ENCODE peak calls at places on chromosomes 4 and X, in four cellular contexts. One of them, this sample, is unnamed.

GRCh38 chr4:1171306-1172227 is 816 bp downstream of the SPON2 start:
- DNase-seq in cerebellum: peak; percentile 83
- DNase-seq in IMR-90: no peak
- DNase-seq in fibroblast of the aortic adventitia: no peak
- DNase-seq in this sample: no peak

GRCh38 chrX:10633722-10634121 is 13.3 kb upstream of the MID1 start:
- DNase-seq in cerebellum: no peak
- DNase-seq in IMR-90: peak; percentile 95
- DNase-seq in fibroblast of the aortic adventitia: peak; percentile 84
- DNase-seq in this sample: peak; percentile 86

GRCh38 chr4:99615210-99615834 is 40.7 kb downstream of the MTTP start:
- DNase-seq in cerebellum: no peak
- DNase-seq in IMR-90: no peak
- DNase-seq in fibroblast of the aortic adventitia: no peak
- DNase-seq in this sample: no peak

GRCh38 chr4:8245879-8246833 is 23.4 kb upstream of the HTRA3 start:
- DNase-seq in cerebellum: no peak
- DNase-seq in IMR-90: no peak
- DNase-seq in fibroblast of the aortic adventitia: no peak
- DNase-seq in this sample: no peak

GRCh38 chr4:85515701-85516100 is 40.8 kb downstream of the ARHGAP24 start:
- DNase-seq in cerebellum: no peak
- DNase-seq in IMR-90: no peak
- DNase-seq in fibroblast of the aortic adventitia: no peak
- DNase-seq in this sample: no peak

GRCh38 chrX:111823703-111824102 is 52.3 kb upstream of the TRPC5OS start:
- DNase-seq in cerebellum: no peak
- DNase-seq in IMR-90: no peak
- DNase-seq in fibroblast of the aortic adventitia: no peak
- DNase-seq in this sample: no peak

GRCh38 chr4:159014896-159015295 is 88.0 kb upstream of the RAPGEF2 start:
- DNase-seq in cerebellum: no peak
- DNase-seq in IMR-90: no peak
- DNase-seq in fibroblast of the aortic adventitia: no peak
- DNase-seq in this sample: no peak

GRCh38 chr4:147368948-147369347 is 111.9 kb upstream of the EDNRA start:
- DNase-seq in cerebellum: no peak
- DNase-seq in IMR-90: peak; percentile 66
- DNase-seq in fibroblast of the aortic adventitia: peak; percentile 20
- DNase-seq in this sample: no peak

GRCh38 chrX:8913665-8914409 is 112.7 kb upstream of the FAM9A start:
- DNase-seq in cerebellum: peak; percentile 7
- DNase-seq in IMR-90: peak; percentile 47
- DNase-seq in fibroblast of the aortic adventitia: peak; percentile 66
- DNase-seq in this sample: peak; percentile 87

GRCh38 chrX:53133400-53133799 is 39.5 kb downstream of the KANTR start:
- DNase-seq in cerebellum: no peak
- DNase-seq in IMR-90: no peak
- DNase-seq in fibroblast of the aortic adventitia: no peak
- DNase-seq in this sample: no peak

GRCh38 chr4:5371415-5372190 is 320.3 kb downstream of the STK32B start:
- DNase-seq in cerebellum: peak; percentile 40
- DNase-seq in IMR-90: peak; percentile 80
- DNase-seq in fibroblast of the aortic adventitia: no peak
- DNase-seq in this sample: no peak

GRCh38 chrX:129744881-129745321 is 6.1 kb downstream of the XPNPEP2 start:
- DNase-seq in cerebellum: no peak
- DNase-seq in IMR-90: no peak
- DNase-seq in fibroblast of the aortic adventitia: no peak
- DNase-seq in this sample: no peak

GRCh38 chr4:76585897-76586360 is 150.9 kb downstream of the SHROOM3 start:
- DNase-seq in cerebellum: peak; percentile 89
- DNase-seq in IMR-90: no peak
- DNase-seq in fibroblast of the aortic adventitia: no peak
- DNase-seq in this sample: peak; percentile 52

GRCh38 chrX:17537652-17538301 is 162.8 kb downstream of the NHS start:
- DNase-seq in cerebellum: no peak
- DNase-seq in IMR-90: no peak
- DNase-seq in fibroblast of the aortic adventitia: no peak
- DNase-seq in this sample: no peak

GRCh38 chr4:2981256-2981804 is 18.0 kb downstream of the GRK4 start:
- DNase-seq in cerebellum: no peak
- DNase-seq in IMR-90: no peak
- DNase-seq in fibroblast of the aortic adventitia: no peak
- DNase-seq in this sample: no peak

GRCh38 chrX:54386314-54386713 is 28.5 kb upstream of the WNK3 start:
- DNase-seq in cerebellum: no peak
- DNase-seq in IMR-90: peak; percentile 25
- DNase-seq in fibroblast of the aortic adventitia: no peak
- DNase-seq in this sample: peak; percentile 7

GRCh38 chrX:1394731-1395501 is 3.0 kb upstream of the SLC25A6 start:
- DNase-seq in cerebellum: no peak
- DNase-seq in IMR-90: no peak
- DNase-seq in fibroblast of the aortic adventitia: peak; percentile 36
- DNase-seq in this sample: no peak

GRCh38 chrX:119690921-119691716 is 1.8 kb downstream of the SEPTIN6 start:
- DNase-seq in cerebellum: no peak
- DNase-seq in IMR-90: peak; percentile 51
- DNase-seq in fibroblast of the aortic adventitia: peak; percentile 42
- DNase-seq in this sample: peak; percentile 88

GRCh38 chr4:76641758-76642157 is 206.7 kb downstream of the SHROOM3 start:
- DNase-seq in cerebellum: no peak
- DNase-seq in IMR-90: no peak
- DNase-seq in fibroblast of the aortic adventitia: no peak
- DNase-seq in this sample: no peak

GRCh38 chrX:7996414-7996813 is 69.2 kb upstream of the PNPLA4 start:
- DNase-seq in cerebellum: peak; percentile 19
- DNase-seq in IMR-90: peak; percentile 40
- DNase-seq in fibroblast of the aortic adventitia: peak; percentile 21
- DNase-seq in this sample: peak; percentile 20

GRCh38 chr4:37970702-37971101 is 10.5 kb downstream of the PTTG2 start:
- DNase-seq in cerebellum: no peak
- DNase-seq in IMR-90: peak; percentile 33
- DNase-seq in fibroblast of the aortic adventitia: peak; percentile 43
- DNase-seq in this sample: peak; percentile 43

GRCh38 chr4:80079255-80079923 is 6.4 kb upstream of the ANTXR2 start:
- DNase-seq in cerebellum: no peak
- DNase-seq in IMR-90: no peak
- DNase-seq in fibroblast of the aortic adventitia: no peak
- DNase-seq in this sample: no peak

GRCh38 chr4:154779362-154779947 is 1.6 kb upstream of the RBM46 start:
- DNase-seq in cerebellum: no peak
- DNase-seq in IMR-90: peak; percentile 39
- DNase-seq in fibroblast of the aortic adventitia: peak; percentile 73
- DNase-seq in this sample: peak; percentile 42

GRCh38 chrX:12741416-12741815 is 49.8 kb upstream of the PRPS2 start:
- DNase-seq in cerebellum: no peak
- DNase-seq in IMR-90: no peak
- DNase-seq in fibroblast of the aortic adventitia: no peak
- DNase-seq in this sample: no peak

GRCh38 chr4:4182835-4183568 is 43.7 kb downstream of the OTOP1 start:
- DNase-seq in cerebellum: no peak
- DNase-seq in IMR-90: no peak
- DNase-seq in fibroblast of the aortic adventitia: peak; percentile 4
- DNase-seq in this sample: peak; percentile 1

GRCh38 chr4:23382880-23383279 is 507.0 kb downstream of the PPARGC1A start:
- DNase-seq in cerebellum: no peak
- DNase-seq in IMR-90: peak; percentile 43
- DNase-seq in fibroblast of the aortic adventitia: no peak
- DNase-seq in this sample: peak; percentile 20

GRCh38 chr4:183437452-183437851 is 7.0 kb upstream of the CDKN2AIP start:
- DNase-seq in cerebellum: no peak
- DNase-seq in IMR-90: no peak
- DNase-seq in fibroblast of the aortic adventitia: no peak
- DNase-seq in this sample: no peak

GRCh38 chrX:131671714-131672113 is 127.8 kb downstream of the OR13H1 start:
- DNase-seq in cerebellum: no peak
- DNase-seq in IMR-90: no peak
- DNase-seq in fibroblast of the aortic adventitia: no peak
- DNase-seq in this sample: no peak

GRCh38 chr4:151659631-151660030 is 101.2 kb downstream of the GATB start:
- DNase-seq in cerebellum: no peak
- DNase-seq in IMR-90: no peak
- DNase-seq in fibroblast of the aortic adventitia: peak; percentile 33
- DNase-seq in this sample: no peak

This sample was measured in amniotic epithelial cell.